ENCODE peak calls at places on chromosome 11, in ten cellular contexts. M is NCI-H460; D is HEK293T; N is NCI-H1105 treated with DMSO at 0.1 percent for 48 hours; V is stimulated activated CD4-positive, alpha-beta T cell treated with anti-CD3 and anti-CD28 coated beads, Interleukin-4, amount 100 ng/mL, for 1 hour; Y is GDM1; H is AG09319; J is mammary epithelial cell; T is kidney; Q is CD8-positive, alpha-beta memory T cell. X is an unnamed sample.
A peak's percentile ranks its signal among the peaks of the same experiment; 100 is the strongest.

GRCh38 chr11:60858236-60858635 is 2.5 kb upstream of the PTGDR2 start:
- DNase-seq in M (no peak), D (no peak), N (no peak), V (no peak), Y (no peak), H (no peak), J (no peak), T (no peak), Q (peak; percentile 35), X (no peak)

GRCh38 chr11:46969379-46969778 is 32.8 kb downstream of the CSTPP1 start:
- DNase-seq in M (no peak), D (no peak), N (no peak), V (no peak), Y (no peak), H (no peak), J (no peak), T (no peak), Q (no peak), X (no peak)

GRCh38 chr11:20000393-20001134 is 159.7 kb downstream of the DBX1 start:
- DNase-seq in M (no peak), D (no peak), N (peak; percentile 44), V (no peak), Y (no peak), H (no peak), J (no peak), T (no peak), Q (no peak), X (no peak)

GRCh38 chr11:59011672-59012071 is 72.4 kb downstream of the GLYATL1 start:
- DNase-seq in M (no peak), D (no peak), N (no peak), V (no peak), Y (peak; percentile 43), H (no peak), J (no peak), T (no peak), Q (no peak), X (no peak)

GRCh38 chr11:112366777-112367176 is 106.1 kb upstream of the PLET1 start:
- DNase-seq in M (no peak), D (no peak), N (no peak), V (no peak), Y (no peak), H (peak; percentile 7), J (no peak), T (no peak), Q (no peak), X (peak; percentile 5)

GRCh38 chr11:75351541-75352416 is at the start of gene ARRB1:
- DNase-seq in M (peak; percentile 32), D (peak; percentile 68), N (no peak), V (peak; percentile 58), Y (peak; percentile 80), H (no peak), J (no peak), T (peak; percentile 89), Q (peak; percentile 79), X (peak; percentile 51)

GRCh38 chr11:78224506-78224905 is 35.8 kb downstream of the USP35 start:
- DNase-seq in M (no peak), D (no peak), N (no peak), V (no peak), Y (no peak), H (no peak), J (no peak), T (no peak), Q (no peak), X (no peak)

GRCh38 chr11:98495016-98495415 is 525.7 kb upstream of the CNTN5 start:
- DNase-seq in M (no peak), D (no peak), N (no peak), V (no peak), Y (no peak), H (no peak), J (no peak), T (no peak), Q (no peak), X (no peak)

GRCh38 chr11:36751251-36751839 is 153.3 kb upstream of the RAG2 start:
- DNase-seq in M (no peak), D (no peak), N (no peak), V (no peak), Y (no peak), H (no peak), J (no peak), T (no peak), Q (no peak), X (no peak)

GRCh38 chr11:13928566-13929251 is 33.8 kb upstream of the SPON1 start:
- DNase-seq in M (peak; percentile 12), D (peak; percentile 25), N (no peak), V (no peak), Y (no peak), H (peak; percentile 49), J (peak; percentile 51), T (no peak), Q (no peak), X (peak; percentile 62)

X was measured in epithelial cell of esophagus.